ENCODE peak calls at places on chromosomes 12 and 14, in ten cellular contexts. One of them, this sample, is unnamed. For H3K36me3, the result is how much of the 10 kb centered on the place peaks cover.

GRCh38 chr14:71754422-71755095 is 177.7 kb upstream of the RGS6 start:
- DNase-seq in HepG2: no peak
- DNase-seq in SK-N-SH: no peak
- DNase-seq in K562: no peak
- DNase-seq in breast epithelium: no peak
- DNase-seq in stomach: no peak
- DNase-seq in transverse colon: no peak
- DNase-seq in suprapubic skin: no peak
- DNase-seq in Panc1: no peak
- DNase-seq in GM23338: peak
- DNase-seq in this sample: no peak

GRCh38 chr14:21106506-21107359 is 5.9 kb downstream of the TMEM253 start:
- DNase-seq in GM23338: peak
- DNase-seq in transverse colon: peak
- DNase-seq in SK-N-SH: peak
- DNase-seq in Panc1: peak
- DNase-seq in K562: peak
- DNase-seq in HepG2: peak
- DNase-seq in suprapubic skin: peak
- DNase-seq in stomach: peak
- DNase-seq in breast epithelium: peak
- DNase-seq in this sample: peak

GRCh38 chr14:36518586-36519430 is 1.2 kb downstream of the NKX2-1 start:
- DNase-seq in Panc1: no peak
- DNase-seq in HepG2: no peak
- DNase-seq in GM23338: peak
- DNase-seq in SK-N-SH: peak
- DNase-seq in stomach: no peak
- DNase-seq in suprapubic skin: no peak
- DNase-seq in breast epithelium: no peak
- DNase-seq in transverse colon: no peak
- DNase-seq in K562: no peak
- DNase-seq in this sample: no peak

GRCh38 chr12:119444462-119445044 is 110.0 kb downstream of the CCDC60 start:
- DNase-seq in breast epithelium: no peak
- DNase-seq in transverse colon: peak
- DNase-seq in suprapubic skin: no peak
- DNase-seq in stomach: peak
- DNase-seq in SK-N-SH: peak
- DNase-seq in HepG2: peak
- DNase-seq in Panc1: peak
- DNase-seq in GM23338: peak
- DNase-seq in K562: peak
- DNase-seq in this sample: no peak

GRCh38 chr12:81692008-81692407 is 67.1 kb downstream of the PPFIA2 start:
- DNase-seq in stomach: no peak
- DNase-seq in transverse colon: no peak
- DNase-seq in Panc1: no peak
- DNase-seq in SK-N-SH: no peak
- DNase-seq in K562: no peak
- DNase-seq in HepG2: no peak
- DNase-seq in GM23338: peak
- DNase-seq in suprapubic skin: no peak
- DNase-seq in breast epithelium: no peak
- DNase-seq in this sample: no peak

GRCh38 chr12:101941306-101942000 is 64.1 kb downstream of the DRAM1 start:
- DNase-seq in transverse colon: no peak
- DNase-seq in HepG2: no peak
- DNase-seq in SK-N-SH: no peak
- DNase-seq in stomach: no peak
- DNase-seq in K562: no peak
- DNase-seq in Panc1: no peak
- DNase-seq in breast epithelium: no peak
- DNase-seq in suprapubic skin: no peak
- DNase-seq in GM23338: no peak
- DNase-seq in this sample: no peak

GRCh38 chr12:124683330-124683662 is 115.9 kb upstream of the NCOR2 start:
- DNase-seq in suprapubic skin: no peak
- DNase-seq in K562: no peak
- DNase-seq in GM23338: peak
- DNase-seq in transverse colon: peak
- DNase-seq in SK-N-SH: no peak
- DNase-seq in Panc1: no peak
- DNase-seq in HepG2: peak
- DNase-seq in breast epithelium: no peak
- DNase-seq in stomach: peak
- DNase-seq in this sample: no peak

GRCh38 chr14:22671622-22672021 is 27.5 kb upstream of the OR6J1 start:
- DNase-seq in stomach: no peak
- DNase-seq in GM23338: no peak
- DNase-seq in Panc1: no peak
- DNase-seq in transverse colon: no peak
- DNase-seq in SK-N-SH: no peak
- DNase-seq in suprapubic skin: no peak
- DNase-seq in HepG2: no peak
- DNase-seq in K562: peak
- DNase-seq in breast epithelium: no peak
- DNase-seq in this sample: no peak

GRCh38 chr12:54983536-54984102 is 943 bp downstream of the TESPA1 start:
- DNase-seq in suprapubic skin: no peak
- DNase-seq in transverse colon: no peak
- DNase-seq in HepG2: no peak
- DNase-seq in Panc1: no peak
- DNase-seq in stomach: no peak
- DNase-seq in breast epithelium: no peak
- DNase-seq in K562: no peak
- DNase-seq in SK-N-SH: no peak
- DNase-seq in GM23338: no peak
- DNase-seq in this sample: no peak

GRCh38 chr12:79844693-79845092 is 90.2 kb downstream of the PPP1R12A start:
- DNase-seq in GM23338: peak
- DNase-seq in HepG2: peak
- DNase-seq in K562: peak
- DNase-seq in suprapubic skin: no peak
- DNase-seq in stomach: no peak
- DNase-seq in breast epithelium: no peak
- DNase-seq in transverse colon: no peak
- DNase-seq in Panc1: no peak
- DNase-seq in SK-N-SH: no peak
- DNase-seq in this sample: no peak

GRCh38 chr12:109580272-109580671 is 6.7 kb downstream of the MVK start:
- DNase-seq in suprapubic skin: no peak
- DNase-seq in breast epithelium: no peak
- DNase-seq in GM23338: no peak
- DNase-seq in SK-N-SH: no peak
- DNase-seq in transverse colon: no peak
- DNase-seq in K562: no peak
- DNase-seq in stomach: no peak
- DNase-seq in HepG2: no peak
- DNase-seq in Panc1: no peak
- DNase-seq in this sample: no peak

GRCh38 chr12:109581334-109581691 is 7.7 kb downstream of the MVK start:
- DNase-seq in SK-N-SH: no peak
- DNase-seq in stomach: no peak
- DNase-seq in K562: no peak
- DNase-seq in suprapubic skin: no peak
- DNase-seq in transverse colon: no peak
- DNase-seq in Panc1: no peak
- DNase-seq in HepG2: no peak
- DNase-seq in breast epithelium: no peak
- DNase-seq in GM23338: no peak
- DNase-seq in this sample: no peak

GRCh38 chr12:109582636-109583035 is 9.0 kb downstream of the MVK start:
- DNase-seq in transverse colon: no peak
- DNase-seq in SK-N-SH: peak
- DNase-seq in breast epithelium: no peak
- DNase-seq in GM23338: peak
- DNase-seq in HepG2: peak
- DNase-seq in Panc1: no peak
- DNase-seq in K562: no peak
- DNase-seq in stomach: no peak
- DNase-seq in suprapubic skin: no peak
- DNase-seq in this sample: no peak

GRCh38 chr12:109580684-109581333 is 7.2 kb downstream of the MVK start:
- DNase-seq in K562: no peak
- DNase-seq in Panc1: no peak
- DNase-seq in suprapubic skin: no peak
- DNase-seq in breast epithelium: no peak
- DNase-seq in stomach: no peak
- DNase-seq in SK-N-SH: no peak
- DNase-seq in transverse colon: no peak
- DNase-seq in GM23338: no peak
- DNase-seq in HepG2: no peak
- DNase-seq in this sample: no peak

DNA sequence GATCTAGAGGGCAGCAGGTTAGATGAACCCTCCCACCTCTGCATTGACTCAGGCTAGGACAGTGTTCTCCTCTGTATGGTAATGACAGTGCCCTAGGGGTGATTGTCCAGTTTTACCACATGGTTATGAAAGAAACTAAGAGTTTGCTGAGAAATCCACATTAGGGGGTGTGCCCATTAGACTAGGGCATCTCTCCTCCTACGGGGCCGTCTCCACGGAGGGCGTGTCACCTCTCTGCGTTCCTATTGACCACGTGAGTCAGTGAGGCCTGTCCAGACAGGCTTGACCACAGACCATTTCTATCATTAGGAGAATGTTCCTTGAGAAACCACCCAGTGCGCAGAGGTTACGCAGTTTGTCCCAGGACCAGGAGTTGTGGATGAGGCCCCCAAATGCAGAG is 8.3 kb downstream of the MVK start:
- DNase-seq in SK-N-SH: no peak
- DNase-seq in Panc1: no peak
- DNase-seq in breast epithelium: no peak
- DNase-seq in stomach: no peak
- DNase-seq in GM23338: no peak
- DNase-seq in suprapubic skin: no peak
- DNase-seq in K562: no peak
- DNase-seq in transverse colon: no peak
- DNase-seq in HepG2: no peak
- DNase-seq in this sample: no peak
- TF ChIP-seq POLR2AphosphoS5 in SK-N-SH: no peak
- TF ChIP-seq POLR2AphosphoS5 in Panc1: no peak
- TF ChIP-seq POLR2AphosphoS5 in breast epithelium: no peak
- TF ChIP-seq POLR2AphosphoS5 in stomach: no peak
- TF ChIP-seq POLR2AphosphoS5 in GM23338: no peak
- TF ChIP-seq POLR2AphosphoS5 in suprapubic skin: no peak
- TF ChIP-seq POLR2AphosphoS5 in K562: no peak
- TF ChIP-seq POLR2AphosphoS5 in transverse colon: no peak
- TF ChIP-seq POLR2AphosphoS5 in HepG2: no peak
- TF ChIP-seq POLR2AphosphoS5 in this sample: no peak

GRCh38 chr14:31300296-31300695 is 92.7 kb upstream of the HECTD1 start:
- DNase-seq in K562: no peak
- DNase-seq in breast epithelium: no peak
- DNase-seq in suprapubic skin: no peak
- DNase-seq in stomach: no peak
- DNase-seq in transverse colon: no peak
- DNase-seq in HepG2: no peak
- DNase-seq in GM23338: peak
- DNase-seq in Panc1: no peak
- DNase-seq in SK-N-SH: no peak
- DNase-seq in this sample: no peak
- H3K36me3 ChIP-seq in K562: under half
- H3K36me3 ChIP-seq in breast epithelium: under half
- H3K36me3 ChIP-seq in suprapubic skin: under half
- H3K36me3 ChIP-seq in stomach: under half
- H3K36me3 ChIP-seq in transverse colon: under half
- H3K36me3 ChIP-seq in HepG2: under half
- H3K36me3 ChIP-seq in GM23338: under half
- H3K36me3 ChIP-seq in Panc1: under half
- H3K36me3 ChIP-seq in SK-N-SH: under half
- H3K36me3 ChIP-seq in this sample: under half

GRCh38 chr14:95523818-95524448 is 7.5 kb upstream of the SYNE3 start:
- DNase-seq in transverse colon: peak
- DNase-seq in SK-N-SH: no peak
- DNase-seq in HepG2: peak
- DNase-seq in Panc1: no peak
- DNase-seq in GM23338: peak
- DNase-seq in K562: peak
- DNase-seq in stomach: peak
- DNase-seq in breast epithelium: no peak
- DNase-seq in suprapubic skin: peak
- DNase-seq in this sample: no peak
- H3K27ac ChIP-seq in transverse colon: peak
- H3K27ac ChIP-seq in SK-N-SH: no peak
- H3K27ac ChIP-seq in HepG2: peak
- H3K27ac ChIP-seq in Panc1: peak
- H3K27ac ChIP-seq in GM23338: no peak
- H3K27ac ChIP-seq in K562: peak
- H3K27ac ChIP-seq in stomach: peak
- H3K27ac ChIP-seq in breast epithelium: no peak
- H3K27ac ChIP-seq in suprapubic skin: peak
- H3K27ac ChIP-seq in this sample: peak

GRCh38 chr14:90301580-90302181 is 30.1 kb downstream of the NRDE2 start:
- DNase-seq in HepG2: peak
- DNase-seq in GM23338: peak
- DNase-seq in transverse colon: no peak
- DNase-seq in SK-N-SH: peak
- DNase-seq in stomach: no peak
- DNase-seq in K562: no peak
- DNase-seq in suprapubic skin: no peak
- DNase-seq in breast epithelium: no peak
- DNase-seq in Panc1: peak
- DNase-seq in this sample: no peak
- TF ChIP-seq POLR2AphosphoS5 in HepG2: no peak
- TF ChIP-seq POLR2AphosphoS5 in GM23338: no peak
- TF ChIP-seq POLR2AphosphoS5 in transverse colon: no peak
- TF ChIP-seq POLR2AphosphoS5 in SK-N-SH: no peak
- TF ChIP-seq POLR2AphosphoS5 in stomach: peak
- TF ChIP-seq POLR2AphosphoS5 in K562: no peak
- TF ChIP-seq POLR2AphosphoS5 in suprapubic skin: no peak
- TF ChIP-seq POLR2AphosphoS5 in breast epithelium: no peak
- TF ChIP-seq POLR2AphosphoS5 in Panc1: no peak
- TF ChIP-seq POLR2AphosphoS5 in this sample: no peak

DNA sequence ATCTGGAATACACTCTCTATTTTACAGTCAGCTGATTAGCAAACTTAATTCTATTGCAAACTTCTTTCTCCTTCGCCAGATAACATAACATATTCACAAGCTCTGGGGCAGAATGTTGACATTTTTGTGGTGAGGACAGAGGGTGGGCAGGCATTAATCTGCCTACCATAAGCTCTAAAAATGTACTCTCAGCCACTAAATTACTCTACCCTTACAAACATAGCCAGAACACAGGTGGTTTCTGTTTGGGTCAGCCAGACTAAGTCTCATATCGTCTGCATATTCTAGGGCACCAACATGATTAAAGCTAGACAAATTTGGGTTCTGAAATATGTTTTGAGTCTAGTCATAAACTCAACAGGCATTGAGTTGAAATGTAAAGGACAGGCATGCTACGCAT is 90.1 kb downstream of the SLC6A15 start:
- DNase-seq in breast epithelium: no peak
- DNase-seq in HepG2: no peak
- DNase-seq in Panc1: no peak
- DNase-seq in K562: no peak
- DNase-seq in suprapubic skin: no peak
- DNase-seq in GM23338: no peak
- DNase-seq in stomach: no peak
- DNase-seq in SK-N-SH: no peak
- DNase-seq in transverse colon: no peak
- DNase-seq in this sample: no peak
- H3K36me3 ChIP-seq in breast epithelium: under half
- H3K36me3 ChIP-seq in HepG2: under half
- H3K36me3 ChIP-seq in Panc1: under half
- H3K36me3 ChIP-seq in K562: under half
- H3K36me3 ChIP-seq in suprapubic skin: under half
- H3K36me3 ChIP-seq in GM23338: under half
- H3K36me3 ChIP-seq in stomach: under half
- H3K36me3 ChIP-seq in SK-N-SH: under half
- H3K36me3 ChIP-seq in transverse colon: under half
- H3K36me3 ChIP-seq in this sample: under half